ENCODE peak calls at places on chromosomes 3 and 15, in six cellular contexts. One of them, this sample, is unnamed.
A peak's percentile ranks its signal among the peaks of the same experiment; 100 is the strongest.

GRCh38 chr15:67149859-67150824 is 84.7 kb downstream of the SMAD3 start:
- DNase-seq in AG10803: peak; percentile 96
- DNase-seq in spleen: no peak
- DNase-seq in GM12878: peak; percentile 51
- DNase-seq in astrocyte of the spinal cord: peak; percentile 99
- DNase-seq in brain microvascular endothelial cell: peak; percentile 98
- DNase-seq in this sample: peak; percentile 97

GRCh38 chr3:145176907-145177306 is 984.1 kb downstream of the PLOD2 start:
- DNase-seq in spleen: no peak
- DNase-seq in AG10803: no peak
- DNase-seq in GM12878: no peak
- DNase-seq in brain microvascular endothelial cell: no peak
- DNase-seq in astrocyte of the spinal cord: no peak
- DNase-seq in this sample: no peak

GRCh38 chr3:29655016-29655415 is 374.1 kb downstream of the RBMS3 start:
- DNase-seq in brain microvascular endothelial cell: no peak
- DNase-seq in AG10803: no peak
- DNase-seq in spleen: no peak
- DNase-seq in GM12878: no peak
- DNase-seq in astrocyte of the spinal cord: no peak
- DNase-seq in this sample: no peak

GRCh38 chr15:68411735-68412134 is 20.2 kb downstream of the ITGA11 start:
- DNase-seq in brain microvascular endothelial cell: no peak
- DNase-seq in spleen: peak; percentile 19
- DNase-seq in GM12878: no peak
- DNase-seq in astrocyte of the spinal cord: no peak
- DNase-seq in AG10803: no peak
- DNase-seq in this sample: no peak

GRCh38 chr3:12908136-12908730 is 66.9 kb upstream of the RPL32 start:
- DNase-seq in brain microvascular endothelial cell: no peak
- DNase-seq in astrocyte of the spinal cord: no peak
- DNase-seq in AG10803: no peak
- DNase-seq in spleen: no peak
- DNase-seq in GM12878: no peak
- DNase-seq in this sample: no peak

GRCh38 chr3:63967675-63968611 is 55.4 kb downstream of the PSMD6 start:
- DNase-seq in spleen: peak; percentile 80
- DNase-seq in astrocyte of the spinal cord: peak; percentile 69
- DNase-seq in brain microvascular endothelial cell: peak; percentile 51
- DNase-seq in GM12878: peak; percentile 53
- DNase-seq in AG10803: peak; percentile 52
- DNase-seq in this sample: no peak

GRCh38 chr3:194300392-194300758 is 50.8 kb downstream of the CPN2 start:
- DNase-seq in astrocyte of the spinal cord: peak; percentile 58
- DNase-seq in GM12878: no peak
- DNase-seq in brain microvascular endothelial cell: no peak
- DNase-seq in AG10803: peak; percentile 73
- DNase-seq in spleen: peak; percentile 61
- DNase-seq in this sample: no peak

GRCh38 chr3:55797084-55797483 is 310.0 kb upstream of the WNT5A start:
- DNase-seq in spleen: no peak
- DNase-seq in AG10803: no peak
- DNase-seq in brain microvascular endothelial cell: no peak
- DNase-seq in GM12878: no peak
- DNase-seq in astrocyte of the spinal cord: no peak
- DNase-seq in this sample: no peak

GRCh38 chr15:68820205-68820588 is 498 bp downstream of the ANP32A start:
- DNase-seq in spleen: peak; percentile 92
- DNase-seq in brain microvascular endothelial cell: peak; percentile 19
- DNase-seq in AG10803: no peak
- DNase-seq in astrocyte of the spinal cord: peak; percentile 34
- DNase-seq in GM12878: no peak
- DNase-seq in this sample: no peak

GRCh38 chr15:100383302-100384107 is 41.7 kb upstream of the ADAMTS17 start:
- DNase-seq in spleen: no peak
- DNase-seq in astrocyte of the spinal cord: peak; percentile 3
- DNase-seq in AG10803: no peak
- DNase-seq in brain microvascular endothelial cell: peak; percentile 9
- DNase-seq in GM12878: no peak
- DNase-seq in this sample: peak; percentile 27

GRCh38 chr3:64617610-64618009 is 70.2 kb downstream of the ADAMTS9 start:
- DNase-seq in GM12878: no peak
- DNase-seq in spleen: no peak
- DNase-seq in AG10803: no peak
- DNase-seq in astrocyte of the spinal cord: no peak
- DNase-seq in brain microvascular endothelial cell: no peak
- DNase-seq in this sample: no peak

GRCh38 chr3:118538187-118538586 is 496.5 kb downstream of the IGSF11 start:
- DNase-seq in spleen: no peak
- DNase-seq in AG10803: no peak
- DNase-seq in brain microvascular endothelial cell: no peak
- DNase-seq in GM12878: no peak
- DNase-seq in astrocyte of the spinal cord: no peak
- DNase-seq in this sample: no peak

GRCh38 chr3:36244728-36245127 is 135.6 kb upstream of the STAC start:
- DNase-seq in astrocyte of the spinal cord: peak; percentile 49
- DNase-seq in brain microvascular endothelial cell: peak; percentile 68
- DNase-seq in GM12878: no peak
- DNase-seq in AG10803: peak; percentile 58
- DNase-seq in spleen: no peak
- DNase-seq in this sample: no peak

GRCh38 chr15:92882697-92883642 is 17.2 kb upstream of the CHD2 start:
- DNase-seq in AG10803: no peak
- DNase-seq in GM12878: no peak
- DNase-seq in brain microvascular endothelial cell: no peak
- DNase-seq in spleen: peak; percentile 91
- DNase-seq in astrocyte of the spinal cord: no peak
- DNase-seq in this sample: no peak

GRCh38 chr3:41612853-41613252 is 349.1 kb downstream of the ULK4 start:
- DNase-seq in GM12878: no peak
- DNase-seq in AG10803: no peak
- DNase-seq in astrocyte of the spinal cord: no peak
- DNase-seq in spleen: no peak
- DNase-seq in brain microvascular endothelial cell: no peak
- DNase-seq in this sample: no peak

GRCh38 chr3:122745365-122746021 is 48.1 kb downstream of the HSPBAP1 start:
- DNase-seq in spleen: no peak
- DNase-seq in astrocyte of the spinal cord: peak; percentile 13
- DNase-seq in GM12878: no peak
- DNase-seq in brain microvascular endothelial cell: peak; percentile 49
- DNase-seq in AG10803: peak; percentile 59
- DNase-seq in this sample: no peak

GRCh38 chr3:175310046-175310445 is 450.9 kb downstream of the NAALADL2 start:
- DNase-seq in astrocyte of the spinal cord: no peak
- DNase-seq in spleen: no peak
- DNase-seq in GM12878: no peak
- DNase-seq in brain microvascular endothelial cell: no peak
- DNase-seq in AG10803: no peak
- DNase-seq in this sample: no peak

GRCh38 chr3:8301977-8302589 is 199.5 kb upstream of the LMCD1 start:
- DNase-seq in GM12878: no peak
- DNase-seq in brain microvascular endothelial cell: peak; percentile 50
- DNase-seq in spleen: no peak
- DNase-seq in astrocyte of the spinal cord: peak; percentile 70
- DNase-seq in AG10803: peak; percentile 68
- DNase-seq in this sample: peak; percentile 47

GRCh38 chr3:81218023-81218422 is 543.4 kb downstream of the GBE1 start:
- DNase-seq in brain microvascular endothelial cell: peak; percentile 38
- DNase-seq in astrocyte of the spinal cord: peak; percentile 29
- DNase-seq in spleen: no peak
- DNase-seq in AG10803: no peak
- DNase-seq in GM12878: no peak
- DNase-seq in this sample: no peak

GRCh38 chr3:196128172-196128843 is 46.4 kb upstream of the TFRC start:
- DNase-seq in spleen: no peak
- DNase-seq in astrocyte of the spinal cord: no peak
- DNase-seq in GM12878: no peak
- DNase-seq in brain microvascular endothelial cell: no peak
- DNase-seq in AG10803: no peak
- DNase-seq in this sample: no peak

GRCh38 chr3:115021061-115021460 is 126.0 kb downstream of the ZBTB20 start:
- DNase-seq in astrocyte of the spinal cord: no peak
- DNase-seq in AG10803: no peak
- DNase-seq in spleen: no peak
- DNase-seq in brain microvascular endothelial cell: no peak
- DNase-seq in GM12878: no peak
- DNase-seq in this sample: no peak

GRCh38 chr3:109806929-109807328 is 469.6 kb upstream of the DPPA4 start:
- DNase-seq in AG10803: no peak
- DNase-seq in spleen: no peak
- DNase-seq in GM12878: no peak
- DNase-seq in astrocyte of the spinal cord: peak; percentile 33
- DNase-seq in brain microvascular endothelial cell: peak; percentile 58
- DNase-seq in this sample: peak; percentile 53

GRCh38 chr15:71790081-71790480 is 20.3 kb upstream of the NR2E3 start:
- DNase-seq in AG10803: no peak
- DNase-seq in GM12878: no peak
- DNase-seq in astrocyte of the spinal cord: peak; percentile 55
- DNase-seq in spleen: no peak
- DNase-seq in brain microvascular endothelial cell: peak; percentile 75
- DNase-seq in this sample: peak; percentile 88

GRCh38 chr15:101142711-101143110 is 109.1 kb downstream of the CHSY1 start:
- DNase-seq in brain microvascular endothelial cell: no peak
- DNase-seq in spleen: peak; percentile 61
- DNase-seq in GM12878: no peak
- DNase-seq in astrocyte of the spinal cord: no peak
- DNase-seq in AG10803: no peak
- DNase-seq in this sample: no peak

GRCh38 chr3:79973917-79974595 is 206.3 kb upstream of the ROBO1 start:
- DNase-seq in astrocyte of the spinal cord: peak; percentile 54
- DNase-seq in spleen: no peak
- DNase-seq in GM12878: no peak
- DNase-seq in AG10803: no peak
- DNase-seq in brain microvascular endothelial cell: peak; percentile 23
- DNase-seq in this sample: no peak

GRCh38 chr15:58568157-58568571 is 136.4 kb downstream of the LIPC start:
- DNase-seq in GM12878: no peak
- DNase-seq in spleen: no peak
- DNase-seq in AG10803: no peak
- DNase-seq in brain microvascular endothelial cell: no peak
- DNase-seq in astrocyte of the spinal cord: no peak
- DNase-seq in this sample: peak; percentile 64

GRCh38 chr3:5133239-5133638 is 11.1 kb downstream of the ARL8B start:
- DNase-seq in GM12878: no peak
- DNase-seq in spleen: no peak
- DNase-seq in brain microvascular endothelial cell: no peak
- DNase-seq in astrocyte of the spinal cord: no peak
- DNase-seq in AG10803: no peak
- DNase-seq in this sample: no peak
- H3K4me3 ChIP-seq in GM12878: no peak overlapping the region
- H3K4me3 ChIP-seq in spleen: no peak overlapping the region
- H3K4me3 ChIP-seq in brain microvascular endothelial cell: no peak overlapping the region
- H3K4me3 ChIP-seq in astrocyte of the spinal cord: no peak overlapping the region
- H3K4me3 ChIP-seq in AG10803: no peak overlapping the region
- H3K4me3 ChIP-seq in this sample: no peak overlapping the region

GRCh38 chr15:38201714-38202113 is 50.9 kb upstream of the SPRED1 start:
- DNase-seq in AG10803: no peak
- DNase-seq in astrocyte of the spinal cord: no peak
- DNase-seq in GM12878: no peak
- DNase-seq in brain microvascular endothelial cell: peak; percentile 54
- DNase-seq in spleen: no peak
- DNase-seq in this sample: no peak

GRCh38 chr15:38197553-38197952 is 55.1 kb upstream of the SPRED1 start:
- DNase-seq in astrocyte of the spinal cord: no peak
- DNase-seq in brain microvascular endothelial cell: no peak
- DNase-seq in GM12878: no peak
- DNase-seq in spleen: no peak
- DNase-seq in AG10803: no peak
- DNase-seq in this sample: no peak

GRCh38 chr15:38205502-38206235 is 47.0 kb upstream of the SPRED1 start:
- DNase-seq in spleen: no peak
- DNase-seq in GM12878: no peak
- DNase-seq in brain microvascular endothelial cell: no peak
- DNase-seq in astrocyte of the spinal cord: no peak
- DNase-seq in AG10803: no peak
- DNase-seq in this sample: no peak

GRCh38 chr15:38207591-38207990 is 45.0 kb upstream of the SPRED1 start:
- DNase-seq in spleen: no peak
- DNase-seq in brain microvascular endothelial cell: no peak
- DNase-seq in GM12878: no peak
- DNase-seq in astrocyte of the spinal cord: no peak
- DNase-seq in AG10803: peak; percentile 3
- DNase-seq in this sample: peak; percentile 51

DNA sequence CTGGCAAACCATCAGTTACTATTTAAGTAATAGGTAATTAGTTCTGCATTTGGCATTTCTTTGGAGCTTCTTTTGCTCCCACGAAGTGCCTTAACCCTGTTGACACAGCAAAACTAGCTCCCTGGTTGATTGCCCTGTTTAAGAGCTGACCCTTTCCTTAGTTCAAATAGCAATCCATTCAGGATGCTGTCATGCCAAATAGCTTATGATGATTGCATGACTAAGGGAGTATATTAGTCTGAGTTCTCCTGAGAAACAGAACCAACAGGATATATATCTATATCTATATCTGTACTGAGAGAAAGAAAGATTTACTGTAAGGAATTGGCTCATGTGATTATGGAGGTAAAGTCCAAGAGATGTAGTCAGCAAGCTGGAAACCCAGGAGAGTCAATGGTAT is 50.3 kb upstream of the SPRED1 start:
- DNase-seq in spleen: no peak
- DNase-seq in brain microvascular endothelial cell: no peak
- DNase-seq in astrocyte of the spinal cord: no peak
- DNase-seq in GM12878: no peak
- DNase-seq in AG10803: no peak
- DNase-seq in this sample: no peak
- H3K4me3 ChIP-seq in spleen: no peak overlapping the region
- H3K4me3 ChIP-seq in brain microvascular endothelial cell: no peak overlapping the region
- H3K4me3 ChIP-seq in astrocyte of the spinal cord: no peak overlapping the region
- H3K4me3 ChIP-seq in GM12878: no peak overlapping the region
- H3K4me3 ChIP-seq in AG10803: no peak overlapping the region
- H3K4me3 ChIP-seq in this sample: no peak overlapping the region

GRCh38 chr3:181712190-181712504 is 422 bp downstream of the SOX2 start:
- DNase-seq in AG10803: no peak
- DNase-seq in brain microvascular endothelial cell: no peak
- DNase-seq in GM12878: no peak
- DNase-seq in astrocyte of the spinal cord: peak; percentile 30
- DNase-seq in spleen: no peak
- DNase-seq in this sample: no peak
- H3K4me3 ChIP-seq in AG10803: peak overlapping the region; percentile 40
- H3K4me3 ChIP-seq in brain microvascular endothelial cell: peak overlapping the region; percentile 48
- H3K4me3 ChIP-seq in GM12878: no peak overlapping the region
- H3K4me3 ChIP-seq in astrocyte of the spinal cord: peak overlapping the region; percentile 58
- H3K4me3 ChIP-seq in spleen: peak overlapping the region; percentile 29
- H3K4me3 ChIP-seq in this sample: peak overlapping the region; percentile 67

DNA sequence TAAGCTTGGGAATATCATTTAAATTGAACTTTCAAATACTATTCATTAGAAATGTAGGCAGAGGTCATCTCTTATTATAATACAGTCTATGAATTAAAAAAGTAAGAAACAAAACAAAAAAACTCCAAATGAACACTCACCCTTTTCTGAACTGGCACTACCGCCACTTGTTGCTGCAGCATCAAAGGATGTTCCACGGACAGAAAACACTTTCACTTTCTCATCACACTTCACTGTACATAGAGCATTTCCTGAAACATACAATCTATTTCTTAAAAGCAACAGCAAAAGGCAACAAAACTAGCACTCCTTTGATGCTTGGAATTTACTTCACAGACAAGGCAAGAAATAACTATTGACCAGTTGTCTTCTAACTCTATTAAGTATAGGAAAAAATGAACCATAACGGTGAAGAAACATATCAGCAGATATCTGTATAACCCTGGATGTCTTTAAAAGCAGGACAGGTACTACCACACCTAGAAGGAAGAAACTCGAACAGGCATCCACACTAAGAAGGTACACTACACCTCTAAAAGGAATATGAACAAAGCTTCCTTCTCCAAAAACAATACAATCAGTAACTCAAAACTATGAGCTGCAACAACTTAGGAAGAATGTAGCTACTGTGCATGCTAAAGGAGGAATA is 24.9 kb downstream of the ETFA start:
- DNase-seq in GM12878: peak; percentile 28
- DNase-seq in astrocyte of the spinal cord: no peak
- DNase-seq in spleen: no peak
- DNase-seq in brain microvascular endothelial cell: no peak
- DNase-seq in AG10803: peak; percentile 29
- DNase-seq in this sample: no peak
- H3K4me3 ChIP-seq in GM12878: no peak overlapping the region
- H3K4me3 ChIP-seq in astrocyte of the spinal cord: no peak overlapping the region
- H3K4me3 ChIP-seq in spleen: no peak overlapping the region
- H3K4me3 ChIP-seq in brain microvascular endothelial cell: no peak overlapping the region
- H3K4me3 ChIP-seq in AG10803: peak overlapping the region; percentile 5
- H3K4me3 ChIP-seq in this sample: no peak overlapping the region

This sample was measured in PC-9.